ENCODE peak calls at places on chromosomes 4 and X, in ten cellular contexts. Y is dorsolateral prefrontal cortex; S is uterus; V is right atrium auricular region; R is epithelial cell of esophagus; E is cardiac muscle cell; K is CD8-positive, alpha-beta T cell; N is foreskin fibroblast; I is AG04449; X is astrocyte. O is an unnamed sample.

GRCh38 chrX:12999422-12999821 is 24.5 kb downstream of the TMSB4X start:
- DNase-seq in Y (no peak), S (no peak), V (no peak), R (no peak), E (no peak), K (peak), N (no peak), I (no peak), X (no peak), O (no peak)

GRCh38 chr4:113051361-113051760 is 1.9 kb downstream of the ANK2 start:
- DNase-seq in Y (no peak), S (no peak), V (no peak), R (no peak), E (no peak), K (no peak), N (no peak), I (no peak), X (no peak), O (no peak)

GRCh38 chr4:2827071-2827873 is 16.4 kb upstream of the ADD1 start:
- DNase-seq in Y (peak), S (no peak), V (no peak), R (no peak), E (no peak), K (no peak), N (no peak), I (no peak), X (no peak), O (no peak)

GRCh38 chr4:113686950-113687718 is 74.4 kb downstream of the CAMK2D start:
- DNase-seq in Y (no peak), S (no peak), V (no peak), R (no peak), E (no peak), K (no peak), N (no peak), I (no peak), X (peak), O (no peak)

GRCh38 chrX:46627044-46627443 is 53.5 kb downstream of the CHST7 start:
- DNase-seq in Y (no peak), S (no peak), V (no peak), R (no peak), E (no peak), K (no peak), N (no peak), I (no peak), X (no peak), O (no peak)

GRCh38 chr4:107888237-107888636 is 43.1 kb upstream of the CYP2U1 start:
- DNase-seq in Y (no peak), S (no peak), V (no peak), R (no peak), E (no peak), K (no peak), N (no peak), I (no peak), X (no peak), O (no peak)

GRCh38 chr4:106312377-106312776 is 3.6 kb downstream of the TBCK start:
- DNase-seq in Y (no peak), S (no peak), V (no peak), R (no peak), E (no peak), K (no peak), N (peak), I (peak), X (peak), O (peak)

GRCh38 chrX:18639280-18639679 is 32.6 kb downstream of the RS1 start:
- DNase-seq in Y (no peak), S (no peak), V (no peak), R (no peak), E (no peak), K (no peak), N (no peak), I (no peak), X (no peak), O (no peak)

GRCh38 chr4:119559044-119559647 is 69.5 kb downstream of the PDE5A start:
- DNase-seq in Y (no peak), S (no peak), V (no peak), R (peak), E (peak), K (no peak), N (peak), I (no peak), X (peak), O (peak)

GRCh38 chr4:169811476-169811875 is 53.7 kb upstream of the HPF1 start:
- DNase-seq in Y (no peak), S (no peak), V (no peak), R (no peak), E (no peak), K (no peak), N (no peak), I (no peak), X (no peak), O (no peak)

GRCh38 chr4:68209003-68209402 is 36.5 kb downstream of the TMPRSS11B start:
- DNase-seq in Y (no peak), S (no peak), V (no peak), R (peak), E (no peak), K (no peak), N (peak), I (no peak), X (no peak), O (no peak)

GRCh38 chr4:169385356-169385755 is 114.6 kb upstream of the SH3RF1 start:
- DNase-seq in Y (no peak), S (no peak), V (no peak), R (no peak), E (no peak), K (no peak), N (peak), I (peak), X (peak), O (no peak)

GRCh38 chrX:34521563-34521962 is 135.5 kb downstream of the TMEM47 start:
- DNase-seq in Y (no peak), S (no peak), V (no peak), R (peak), E (no peak), K (no peak), N (no peak), I (no peak), X (no peak), O (no peak)

GRCh38 chr4:8557151-8558076 is 22.8 kb upstream of the GPR78 start:
- DNase-seq in Y (peak), S (no peak), V (no peak), R (no peak), E (no peak), K (no peak), N (no peak), I (no peak), X (no peak), O (no peak)

GRCh38 chr4:112075129-112075753 is 70.0 kb upstream of the FAM241A start:
- DNase-seq in Y (no peak), S (no peak), V (no peak), R (peak), E (peak), K (no peak), N (peak), I (no peak), X (peak), O (no peak)

GRCh38 chr4:2266181-2266580 is 4.3 kb upstream of the MXD4 start:
- DNase-seq in Y (no peak), S (peak), V (peak), R (no peak), E (no peak), K (no peak), N (peak), I (no peak), X (peak), O (no peak)

GRCh38 chrX:125622899-125623298 is 303.2 kb downstream of the TEX13C start:
- DNase-seq in Y (no peak), S (no peak), V (no peak), R (no peak), E (no peak), K (no peak), N (no peak), I (no peak), X (no peak), O (no peak)

GRCh38 chr4:174521800-174522182 is 497 bp downstream of the HPGD start:
- DNase-seq in Y (no peak), S (no peak), V (no peak), R (peak), E (no peak), K (peak), N (no peak), I (no peak), X (no peak), O (no peak)

GRCh38 chr4:169410839-169411770 is 140.3 kb upstream of the SH3RF1 start:
- DNase-seq in Y (no peak), S (no peak), V (no peak), R (peak), E (peak), K (peak), N (peak), I (peak), X (peak), O (peak)

GRCh38 chrX:125103693-125104092 is 216.0 kb upstream of the TEX13C start:
- DNase-seq in Y (no peak), S (no peak), V (no peak), R (no peak), E (no peak), K (no peak), N (no peak), I (no peak), X (no peak), O (no peak)

GRCh38 chr4:3310301-3311094 is 17.7 kb downstream of the RGS12 start:
- DNase-seq in Y (peak), S (no peak), V (peak), R (no peak), E (no peak), K (peak), N (no peak), I (no peak), X (no peak), O (no peak)

GRCh38 chrX:51459125-51459524 is 37.3 kb downstream of the NUDT11 start:
- DNase-seq in Y (no peak), S (no peak), V (no peak), R (peak), E (peak), K (no peak), N (peak), I (no peak), X (no peak), O (no peak)

GRCh38 chr4:64158648-64159326 is 250.5 kb downstream of the TECRL start:
- DNase-seq in Y (peak), S (peak), V (no peak), R (peak), E (peak), K (no peak), N (peak), I (no peak), X (peak), O (no peak)

GRCh38 chr4:83629945-83630684 is 94.2 kb downstream of the GPAT3 start:
- DNase-seq in Y (no peak), S (peak), V (no peak), R (peak), E (no peak), K (no peak), N (peak), I (no peak), X (peak), O (no peak)

GRCh38 chr4:57071340-57071739 is 38.8 kb downstream of the IGFBP7 start:
- DNase-seq in Y (no peak), S (no peak), V (no peak), R (peak), E (no peak), K (no peak), N (peak), I (no peak), X (peak), O (no peak)

GRCh38 chr4:110196871-110197420 is 1.5 kb downstream of the ELOVL6 start:
- DNase-seq in Y (no peak), S (peak), V (no peak), R (peak), E (peak), K (peak), N (peak), I (no peak), X (peak), O (no peak)

GRCh38 chr4:15005474-15006115 is 3.3 kb downstream of the CPEB2 start:
- DNase-seq in Y (no peak), S (no peak), V (no peak), R (no peak), E (no peak), K (no peak), N (no peak), I (no peak), X (no peak), O (no peak)

GRCh38 chr4:15007201-15007600 is 4.9 kb downstream of the CPEB2 start:
- DNase-seq in Y (no peak), S (no peak), V (no peak), R (no peak), E (no peak), K (no peak), N (no peak), I (no peak), X (no peak), O (no peak)

GRCh38 chr4:15003891-15004700 is 1.8 kb downstream of the CPEB2 start:
- DNase-seq in Y (peak), S (peak), V (no peak), R (peak), E (peak), K (peak), N (no peak), I (no peak), X (no peak), O (no peak)

GRCh38 chr4:15004701-15005301 is 2.5 kb downstream of the CPEB2 start:
- DNase-seq in Y (peak), S (peak), V (peak), R (peak), E (peak), K (peak), N (peak), I (no peak), X (peak), O (no peak)

DNA sequence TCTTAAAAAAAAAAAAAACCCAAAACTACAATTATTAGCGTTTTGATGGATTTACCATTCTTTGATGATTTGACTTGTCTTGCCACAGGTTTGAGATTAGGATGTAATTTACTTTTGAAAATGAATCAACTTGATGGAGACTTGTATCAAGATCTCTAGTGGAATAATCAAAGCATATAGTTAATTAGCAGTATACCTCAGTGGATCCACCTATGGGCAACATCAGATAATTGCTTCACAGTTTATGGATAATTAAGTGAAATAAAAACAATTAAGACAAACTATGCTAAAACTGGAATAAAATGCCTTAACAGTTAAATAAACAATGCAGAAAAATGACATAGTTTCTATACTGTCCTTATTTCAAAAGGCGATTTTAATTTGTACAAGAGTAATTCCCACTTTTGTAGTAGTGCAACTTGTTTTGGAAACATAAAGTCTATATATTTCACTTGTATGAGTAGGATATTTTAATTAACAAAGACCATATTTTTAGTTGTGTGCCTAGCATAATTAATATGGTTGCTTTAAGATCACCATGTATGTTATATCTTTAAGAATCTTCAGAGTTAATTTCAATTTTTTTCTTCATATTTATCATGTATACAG is 4.2 kb downstream of the CPEB2 start:
- DNase-seq in Y (no peak), S (no peak), V (no peak), R (peak), E (no peak), K (no peak), N (peak), I (no peak), X (peak), O (no peak)
- H3K4me3 ChIP-seq in Y (peak), S (no peak), V (no peak), R (peak), E (peak), K (no peak), N (peak), I (peak), X (peak), O (peak)

GRCh38 chr4:103032575-103032974 is 13.1 kb upstream of the SLC9B1 start:
- DNase-seq in Y (no peak), S (no peak), V (no peak), R (peak), E (peak), K (no peak), N (peak), I (no peak), X (no peak), O (no peak)
- TF ChIP-seq CTCF in Y (peak), S (peak), V (no peak), R (peak), E (peak), K (no peak), N (peak), I (peak), X (peak), O (peak)

GRCh38 chr4:98544141-98544817 is 114.1 kb downstream of the TSPAN5 start:
- DNase-seq in Y (no peak), S (no peak), V (no peak), R (no peak), E (no peak), K (no peak), N (no peak), I (no peak), X (no peak), O (no peak)

GRCh38 chr4:98544818-98545399 is 113.5 kb downstream of the TSPAN5 start:
- DNase-seq in Y (no peak), S (no peak), V (no peak), R (no peak), E (no peak), K (no peak), N (no peak), I (no peak), X (no peak), O (no peak)

GRCh38 chr4:98542011-98542410 is 116.4 kb downstream of the TSPAN5 start:
- DNase-seq in Y (no peak), S (no peak), V (no peak), R (peak), E (no peak), K (no peak), N (no peak), I (no peak), X (no peak), O (no peak)

DNA sequence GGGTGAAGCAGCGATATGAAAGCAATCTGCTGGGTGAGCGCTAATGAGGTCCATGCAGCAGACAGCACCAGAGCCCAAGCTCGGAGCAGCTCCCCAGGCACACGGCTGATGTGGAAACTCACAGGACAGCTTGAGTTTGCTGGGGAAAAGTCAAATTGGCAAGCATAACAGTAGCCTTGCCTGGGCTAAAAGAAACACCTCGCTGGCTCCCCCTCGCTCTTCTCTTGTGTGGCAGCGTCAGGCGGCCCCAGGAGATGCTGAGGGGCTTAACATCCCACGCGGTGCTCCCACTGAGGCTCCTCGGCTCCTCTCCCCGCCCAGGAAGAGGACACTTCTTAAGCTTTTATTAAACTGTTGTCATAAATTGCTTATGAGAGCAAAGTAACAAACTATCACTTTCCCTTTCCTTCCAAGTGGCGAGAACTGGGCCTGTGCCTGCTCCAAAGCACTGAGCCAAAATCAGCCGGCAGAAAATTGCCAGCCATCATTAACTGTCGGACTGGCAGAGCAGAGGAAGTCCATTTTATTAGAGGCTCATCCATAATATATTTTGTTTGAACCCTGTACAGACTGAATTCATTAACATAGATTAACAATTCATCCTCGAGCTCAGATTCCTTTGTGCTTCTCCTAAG is 111.4 kb downstream of the TSPAN5 start:
- DNase-seq in Y (no peak), S (peak), V (peak), R (no peak), E (no peak), K (no peak), N (peak), I (no peak), X (peak), O (no peak)
- H3K4me3 ChIP-seq in Y (peak), S (peak), V (peak), R (no peak), E (no peak), K (no peak), N (peak), I (peak), X (peak), O (peak)

GRCh38 chr4:102826890-102827673 is at the start of gene UBE2D3:
- DNase-seq in Y (peak), S (peak), V (peak), R (peak), E (peak), K (peak), N (peak), I (peak), X (peak), O (peak)
- TF ChIP-seq CTCF in Y (peak), S (no peak), V (no peak), R (no peak), E (peak), K (no peak), N (no peak), I (no peak), X (no peak), O (peak)

GRCh38 chrX:136210243-136210642 is 41.0 kb downstream of the MAP7D3 start:
- DNase-seq in Y (no peak), S (no peak), V (no peak), R (no peak), E (peak), K (no peak), N (no peak), I (no peak), X (no peak), O (no peak)

GRCh38 chrX:136211766-136212556 is 39.2 kb downstream of the MAP7D3 start:
- DNase-seq in Y (no peak), S (no peak), V (no peak), R (no peak), E (no peak), K (no peak), N (no peak), I (no peak), X (no peak), O (no peak)

GRCh38 chrX:136209751-136210150 is 41.4 kb downstream of the MAP7D3 start:
- DNase-seq in Y (no peak), S (no peak), V (no peak), R (no peak), E (no peak), K (no peak), N (no peak), I (no peak), X (no peak), O (no peak)

GRCh38 chrX:136209016-136209738 is 42.0 kb downstream of the MAP7D3 start:
- DNase-seq in Y (no peak), S (peak), V (no peak), R (peak), E (peak), K (peak), N (peak), I (no peak), X (peak), O (no peak)

GRCh38 chrX:136210806-136211205 is 40.4 kb downstream of the MAP7D3 start:
- DNase-seq in Y (no peak), S (no peak), V (no peak), R (no peak), E (no peak), K (no peak), N (no peak), I (no peak), X (no peak), O (no peak)
- H3K4me3 ChIP-seq in Y (no peak), S (no peak), V (no peak), R (no peak), E (no peak), K (no peak), N (no peak), I (no peak), X (no peak), O (no peak)

GRCh38 chr4:155353923-155354540 is 22.7 kb downstream of the MAP9 start:
- DNase-seq in Y (peak), S (peak), V (no peak), R (peak), E (peak), K (no peak), N (peak), I (no peak), X (peak), O (no peak)
- TF ChIP-seq CTCF in Y (peak), S (peak), V (peak), R (peak), E (peak), K (peak), N (peak), I (peak), X (peak), O (peak)

GRCh38 chr4:1249731-1250526 is 999 bp upstream of the CTBP1 start:
- DNase-seq in Y (peak), S (peak), V (peak), R (peak), E (no peak), K (peak), N (peak), I (no peak), X (peak), O (no peak)

GRCh38 chr4:1251773-1252066 is 2.8 kb upstream of the CTBP1 start:
- DNase-seq in Y (no peak), S (no peak), V (no peak), R (no peak), E (no peak), K (no peak), N (no peak), I (no peak), X (no peak), O (no peak)

GRCh38 chr4:1249148-1249730 is 309 bp upstream of the CTBP1 start:
- DNase-seq in Y (peak), S (peak), V (peak), R (peak), E (peak), K (peak), N (peak), I (no peak), X (peak), O (no peak)

GRCh38 chr4:1250921-1251772 is 2.2 kb upstream of the CTBP1 start:
- DNase-seq in Y (no peak), S (no peak), V (no peak), R (no peak), E (no peak), K (no peak), N (no peak), I (no peak), X (no peak), O (no peak)

GRCh38 chr4:1250527-1250812 is 1.5 kb upstream of the CTBP1 start:
- DNase-seq in Y (no peak), S (no peak), V (no peak), R (no peak), E (no peak), K (no peak), N (no peak), I (no peak), X (no peak), O (no peak)
- H3K4me3 ChIP-seq in Y (peak), S (no peak), V (no peak), R (no peak), E (no peak), K (no peak), N (no peak), I (no peak), X (no peak), O (no peak)

O was measured in BJ.